ENCODE peak calls at places on chromosomes 3 and 15, in four cellular contexts. One of them, this sample, is unnamed.

GRCh38 chr15:74695597-74696397 is at the start of gene EDC3:
- DNase-seq in endothelial cell: peak; percentile 77
- DNase-seq in uterus: peak; percentile 81
- DNase-seq in foreskin fibroblast: peak; percentile 70
- DNase-seq in this sample: peak; percentile 79

GRCh38 chr3:197901626-197902025 is 48.4 kb upstream of the RPL35A start:
- DNase-seq in endothelial cell: no peak
- DNase-seq in uterus: no peak
- DNase-seq in foreskin fibroblast: no peak
- DNase-seq in this sample: no peak

GRCh38 chr3:188177721-188178120 is 23.8 kb downstream of the LPP start:
- DNase-seq in endothelial cell: no peak
- DNase-seq in uterus: no peak
- DNase-seq in foreskin fibroblast: no peak
- DNase-seq in this sample: no peak

GRCh38 chr3:150764607-150765366 is 1.8 kb upstream of the SIAH2 start:
- DNase-seq in endothelial cell: no peak
- DNase-seq in uterus: no peak
- DNase-seq in foreskin fibroblast: no peak
- DNase-seq in this sample: no peak

GRCh38 chr15:79084308-79084968 is 6.1 kb downstream of the RASGRF1 start:
- DNase-seq in endothelial cell: no peak
- DNase-seq in uterus: no peak
- DNase-seq in foreskin fibroblast: no peak
- DNase-seq in this sample: no peak

GRCh38 chr15:57340673-57341259 is 35.5 kb upstream of the CGNL1 start:
- DNase-seq in endothelial cell: peak; percentile 55
- DNase-seq in uterus: peak; percentile 43
- DNase-seq in foreskin fibroblast: peak; percentile 26
- DNase-seq in this sample: peak; percentile 72

GRCh38 chr3:104102386-104102785 is 1264.3 kb upstream of the ALCAM start:
- DNase-seq in endothelial cell: peak; percentile 19
- DNase-seq in uterus: no peak
- DNase-seq in foreskin fibroblast: no peak
- DNase-seq in this sample: peak; percentile 61

GRCh38 chr3:156350786-156351185 is 204.1 kb downstream of the SSR3 start:
- DNase-seq in endothelial cell: no peak
- DNase-seq in uterus: no peak
- DNase-seq in foreskin fibroblast: no peak
- DNase-seq in this sample: no peak

GRCh38 chr3:9179826-9180763 is 69.4 kb downstream of the SRGAP3 start:
- DNase-seq in endothelial cell: no peak
- DNase-seq in uterus: no peak
- DNase-seq in foreskin fibroblast: no peak
- DNase-seq in this sample: no peak

GRCh38 chr3:74129056-74129455 is 485.4 kb downstream of the CNTN3 start:
- DNase-seq in endothelial cell: no peak
- DNase-seq in uterus: no peak
- DNase-seq in foreskin fibroblast: no peak
- DNase-seq in this sample: no peak

GRCh38 chr15:101148881-101149664 is 102.8 kb downstream of the CHSY1 start:
- DNase-seq in endothelial cell: peak; percentile 26
- DNase-seq in uterus: no peak
- DNase-seq in foreskin fibroblast: no peak
- DNase-seq in this sample: no peak

GRCh38 chr3:42979044-42979962 is at the start of gene GASK1A:
- DNase-seq in endothelial cell: peak; percentile 56
- DNase-seq in uterus: peak; percentile 72
- DNase-seq in foreskin fibroblast: no peak
- DNase-seq in this sample: peak; percentile 3

GRCh38 chr15:71447328-71448250 is 332.3 kb downstream of the THSD4 start:
- DNase-seq in endothelial cell: no peak
- DNase-seq in uterus: no peak
- DNase-seq in foreskin fibroblast: no peak
- DNase-seq in this sample: peak; percentile 42

GRCh38 chr15:72599855-72600464 is 54.5 kb upstream of the GOLGA6B start:
- DNase-seq in endothelial cell: peak; percentile 62
- DNase-seq in uterus: no peak
- DNase-seq in foreskin fibroblast: peak; percentile 59
- DNase-seq in this sample: peak; percentile 65

GRCh38 chr15:65132841-65133549 is 613 bp downstream of the PDCD7 start:
- DNase-seq in endothelial cell: peak; percentile 74
- DNase-seq in uterus: no peak
- DNase-seq in foreskin fibroblast: peak; percentile 54
- DNase-seq in this sample: peak; percentile 53

GRCh38 chr3:171328419-171329082 is 131.7 kb downstream of the TNIK start:
- DNase-seq in endothelial cell: peak; percentile 39
- DNase-seq in uterus: no peak
- DNase-seq in foreskin fibroblast: no peak
- DNase-seq in this sample: no peak
- TF ChIP-seq CTCF in endothelial cell: no peak
- TF ChIP-seq CTCF in uterus: no peak
- TF ChIP-seq CTCF in foreskin fibroblast: no peak
- TF ChIP-seq CTCF in this sample: no peak

DNA sequence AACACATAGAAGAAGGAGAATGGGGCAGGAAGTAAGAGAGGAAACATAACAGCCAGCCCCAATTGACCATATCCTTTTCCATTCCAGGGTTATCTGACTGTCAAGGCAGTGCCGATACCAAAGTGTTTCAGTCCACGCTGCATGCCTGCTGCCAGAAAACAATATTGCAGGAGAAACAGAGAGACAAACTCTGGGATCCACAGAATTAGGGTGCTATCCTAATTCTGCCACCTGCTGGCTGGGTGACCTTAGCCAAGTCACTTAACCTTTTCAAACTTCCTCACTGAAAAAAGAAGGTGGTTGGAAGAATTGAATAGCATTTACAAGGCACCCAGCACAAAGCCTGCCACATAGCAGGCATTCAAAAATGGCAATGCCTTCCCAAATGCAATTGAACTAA is 32.0 kb downstream of the GLB1 start:
- DNase-seq in endothelial cell: no peak
- DNase-seq in uterus: no peak
- DNase-seq in foreskin fibroblast: no peak
- DNase-seq in this sample: no peak
- TF ChIP-seq CTCF in endothelial cell: no peak
- TF ChIP-seq CTCF in uterus: no peak
- TF ChIP-seq CTCF in foreskin fibroblast: no peak
- TF ChIP-seq CTCF in this sample: no peak

GRCh38 chr3:119559441-119559963 is at the start of gene CD80:
- DNase-seq in endothelial cell: peak; percentile 45
- DNase-seq in uterus: no peak
- DNase-seq in foreskin fibroblast: peak; percentile 23
- DNase-seq in this sample: peak; percentile 25
- TF ChIP-seq CTCF in endothelial cell: no peak
- TF ChIP-seq CTCF in uterus: no peak
- TF ChIP-seq CTCF in foreskin fibroblast: no peak
- TF ChIP-seq CTCF in this sample: peak; percentile 40

GRCh38 chr3:50375200-50375931 is 16.0 kb upstream of the TMEM115 start:
- DNase-seq in endothelial cell: no peak
- DNase-seq in uterus: no peak
- DNase-seq in foreskin fibroblast: no peak
- DNase-seq in this sample: no peak
- TF ChIP-seq CTCF in endothelial cell: no peak
- TF ChIP-seq CTCF in uterus: no peak
- TF ChIP-seq CTCF in foreskin fibroblast: no peak
- TF ChIP-seq CTCF in this sample: peak; percentile 12

GRCh38 chr3:132660745-132661067 is 577 bp downstream of the UBA5 start:
- DNase-seq in endothelial cell: no peak
- DNase-seq in uterus: no peak
- DNase-seq in foreskin fibroblast: peak; percentile 17
- DNase-seq in this sample: no peak

GRCh38 chr3:132661120-132661519 is 991 bp downstream of the UBA5 start:
- DNase-seq in endothelial cell: no peak
- DNase-seq in uterus: no peak
- DNase-seq in foreskin fibroblast: no peak
- DNase-seq in this sample: no peak

GRCh38 chr3:132659000-132659369 is 624 bp downstream of the ACAD11 start:
- DNase-seq in endothelial cell: no peak
- DNase-seq in uterus: no peak
- DNase-seq in foreskin fibroblast: no peak
- DNase-seq in this sample: no peak

GRCh38 chr3:132659370-132660055 is at the start of gene ACAD11:
- DNase-seq in endothelial cell: peak; percentile 73
- DNase-seq in uterus: peak; percentile 72
- DNase-seq in foreskin fibroblast: peak; percentile 61
- DNase-seq in this sample: peak; percentile 77

GRCh38 chr3:132660056-132660744 is at the start of gene UBA5:
- DNase-seq in endothelial cell: peak; percentile 50
- DNase-seq in uterus: peak; percentile 71
- DNase-seq in foreskin fibroblast: peak; percentile 50
- DNase-seq in this sample: peak; percentile 76
- TF ChIP-seq CTCF in endothelial cell: no peak
- TF ChIP-seq CTCF in uterus: no peak
- TF ChIP-seq CTCF in foreskin fibroblast: no peak
- TF ChIP-seq CTCF in this sample: no peak

GRCh38 chr3:77816470-77816869 is 776.6 kb downstream of the ROBO2 start:
- DNase-seq in endothelial cell: no peak
- DNase-seq in uterus: no peak
- DNase-seq in foreskin fibroblast: no peak
- DNase-seq in this sample: no peak

GRCh38 chr3:77814845-77815244 is 774.9 kb downstream of the ROBO2 start:
- DNase-seq in endothelial cell: no peak
- DNase-seq in uterus: no peak
- DNase-seq in foreskin fibroblast: no peak
- DNase-seq in this sample: no peak

DNA sequence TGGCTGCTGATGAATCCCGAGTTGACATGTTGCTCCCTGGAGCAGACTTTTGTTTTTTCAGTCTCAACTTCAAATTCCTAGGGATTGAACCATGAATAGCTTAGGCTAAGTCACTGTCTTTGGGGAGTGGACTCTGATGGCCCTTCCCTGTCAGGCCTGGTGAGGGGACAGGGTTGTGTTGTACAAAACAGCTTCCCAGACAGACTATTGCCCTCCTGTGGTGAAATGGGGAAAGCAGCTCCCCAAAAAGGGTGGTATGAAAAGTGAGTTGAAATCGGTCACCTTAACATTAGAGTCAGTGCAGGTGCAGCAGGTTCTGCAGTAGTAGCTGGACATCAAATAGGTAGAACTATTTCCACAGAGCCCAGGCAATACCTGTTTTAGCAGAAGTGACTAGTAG is 775.6 kb downstream of the ROBO2 start:
- DNase-seq in endothelial cell: peak; percentile 33
- DNase-seq in uterus: no peak
- DNase-seq in foreskin fibroblast: no peak
- DNase-seq in this sample: no peak
- TF ChIP-seq CTCF in endothelial cell: peak; percentile 18
- TF ChIP-seq CTCF in uterus: no peak
- TF ChIP-seq CTCF in foreskin fibroblast: peak; percentile 51
- TF ChIP-seq CTCF in this sample: peak; percentile 21

GRCh38 chr3:36741285-36741684 is 23.1 kb downstream of the DCLK3 start:
- DNase-seq in endothelial cell: no peak
- DNase-seq in uterus: no peak
- DNase-seq in foreskin fibroblast: peak; percentile 1
- DNase-seq in this sample: no peak
- TF ChIP-seq CTCF in endothelial cell: no peak
- TF ChIP-seq CTCF in uterus: no peak
- TF ChIP-seq CTCF in foreskin fibroblast: peak; percentile 13
- TF ChIP-seq CTCF in this sample: peak; percentile 44

DNA sequence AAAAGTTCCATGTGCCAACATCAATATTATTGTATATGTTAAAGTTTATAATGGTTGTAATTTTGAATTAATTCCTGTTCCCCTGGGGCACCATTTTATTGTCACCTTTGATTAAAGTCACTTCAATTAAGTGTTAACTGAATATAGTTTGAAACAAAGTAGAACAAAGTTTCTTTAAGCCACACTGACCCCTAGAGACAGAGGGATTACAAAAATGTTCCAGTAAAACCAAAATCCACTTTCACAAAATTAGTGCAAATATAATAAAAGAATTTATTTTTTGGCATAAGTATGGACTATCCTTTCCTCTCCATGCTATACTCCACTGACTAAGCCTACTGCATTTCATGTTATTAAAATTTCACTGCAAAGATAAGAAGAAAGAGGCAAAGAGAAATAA is 123.9 kb downstream of the ZMAT3 start:
- DNase-seq in endothelial cell: no peak
- DNase-seq in uterus: no peak
- DNase-seq in foreskin fibroblast: no peak
- DNase-seq in this sample: peak; percentile 3
- TF ChIP-seq CTCF in endothelial cell: no peak
- TF ChIP-seq CTCF in uterus: no peak
- TF ChIP-seq CTCF in foreskin fibroblast: no peak
- TF ChIP-seq CTCF in this sample: peak; percentile 26

GRCh38 chr3:51819151-51819550 is 40.1 kb upstream of the IQCF6 start:
- DNase-seq in endothelial cell: no peak
- DNase-seq in uterus: no peak
- DNase-seq in foreskin fibroblast: no peak
- DNase-seq in this sample: no peak

GRCh38 chr3:51814034-51814433 is 35.0 kb upstream of the IQCF6 start:
- DNase-seq in endothelial cell: no peak
- DNase-seq in uterus: no peak
- DNase-seq in foreskin fibroblast: no peak
- DNase-seq in this sample: no peak

GRCh38 chr3:51815614-51816013 is 36.6 kb upstream of the IQCF6 start:
- DNase-seq in endothelial cell: no peak
- DNase-seq in uterus: no peak
- DNase-seq in foreskin fibroblast: no peak
- DNase-seq in this sample: no peak

GRCh38 chr3:51817375-51817774 is 38.3 kb upstream of the IQCF6 start:
- DNase-seq in endothelial cell: no peak
- DNase-seq in uterus: no peak
- DNase-seq in foreskin fibroblast: no peak
- DNase-seq in this sample: no peak

GRCh38 chr3:51819709-51820406 is 40.8 kb upstream of the IQCF6 start:
- DNase-seq in endothelial cell: peak; percentile 43
- DNase-seq in uterus: no peak
- DNase-seq in foreskin fibroblast: no peak
- DNase-seq in this sample: no peak
- TF ChIP-seq CTCF in endothelial cell: peak; percentile 58
- TF ChIP-seq CTCF in uterus: no peak
- TF ChIP-seq CTCF in foreskin fibroblast: no peak
- TF ChIP-seq CTCF in this sample: peak; percentile 16

This sample was measured in astrocyte of the spinal cord.